ENCODE peak calls at places on chromosomes 5 and 9, in seven cellular contexts. One of them, this sample, is unnamed.
A peak's percentile ranks its signal among the peaks of the same experiment; 100 is the strongest.

GRCh38 chr5:72328172-72328571 is 8.0 kb downstream of the PTCD2 start:
- DNase-seq in fibroblast of mammary gland: peak; percentile 68
- DNase-seq in AG04450: no peak
- DNase-seq in dorsolateral prefrontal cortex: peak; percentile 44
- DNase-seq in heart left ventricle: peak; percentile 86
- DNase-seq in B cell: no peak
- DNase-seq in psoas muscle: peak; percentile 64
- DNase-seq in this sample: peak; percentile 89

GRCh38 chr5:172891716-172892421 is 57.8 kb downstream of the ERGIC1 start:
- DNase-seq in psoas muscle: peak; percentile 72
- DNase-seq in heart left ventricle: peak; percentile 89
- DNase-seq in B cell: no peak
- DNase-seq in dorsolateral prefrontal cortex: no peak
- DNase-seq in AG04450: no peak
- DNase-seq in fibroblast of mammary gland: peak; percentile 65
- DNase-seq in this sample: no peak

GRCh38 chr5:122229551-122229950 is 82.5 kb upstream of the SNCAIP start:
- DNase-seq in B cell: no peak
- DNase-seq in AG04450: no peak
- DNase-seq in fibroblast of mammary gland: no peak
- DNase-seq in psoas muscle: no peak
- DNase-seq in heart left ventricle: no peak
- DNase-seq in dorsolateral prefrontal cortex: no peak
- DNase-seq in this sample: no peak

GRCh38 chr5:180205936-180206335 is 3.1 kb downstream of the RASGEF1C start:
- DNase-seq in heart left ventricle: no peak
- DNase-seq in psoas muscle: no peak
- DNase-seq in dorsolateral prefrontal cortex: no peak
- DNase-seq in fibroblast of mammary gland: no peak
- DNase-seq in AG04450: no peak
- DNase-seq in B cell: no peak
- DNase-seq in this sample: no peak

GRCh38 chr5:132850066-132850465 is 16.2 kb downstream of the GDF9 start:
- DNase-seq in heart left ventricle: no peak
- DNase-seq in B cell: no peak
- DNase-seq in AG04450: no peak
- DNase-seq in fibroblast of mammary gland: peak; percentile 30
- DNase-seq in dorsolateral prefrontal cortex: no peak
- DNase-seq in psoas muscle: no peak
- DNase-seq in this sample: no peak

GRCh38 chr5:81232449-81233079 is 558 bp upstream of the CKMT2 start:
- DNase-seq in B cell: no peak
- DNase-seq in dorsolateral prefrontal cortex: no peak
- DNase-seq in psoas muscle: peak; percentile 84
- DNase-seq in heart left ventricle: peak; percentile 95
- DNase-seq in AG04450: no peak
- DNase-seq in fibroblast of mammary gland: peak; percentile 69
- DNase-seq in this sample: no peak

GRCh38 chr9:23674016-23674585 is 151.9 kb downstream of the ELAVL2 start:
- DNase-seq in AG04450: no peak
- DNase-seq in dorsolateral prefrontal cortex: no peak
- DNase-seq in psoas muscle: no peak
- DNase-seq in fibroblast of mammary gland: no peak
- DNase-seq in B cell: no peak
- DNase-seq in heart left ventricle: no peak
- DNase-seq in this sample: no peak

GRCh38 chr5:76960004-76960625 is 7.3 kb downstream of the CRHBP start:
- DNase-seq in AG04450: no peak
- DNase-seq in fibroblast of mammary gland: no peak
- DNase-seq in heart left ventricle: no peak
- DNase-seq in B cell: no peak
- DNase-seq in dorsolateral prefrontal cortex: no peak
- DNase-seq in psoas muscle: no peak
- DNase-seq in this sample: no peak

GRCh38 chr5:154862766-154863165 is 4.3 kb downstream of the CNOT8 start:
- DNase-seq in AG04450: no peak
- DNase-seq in heart left ventricle: no peak
- DNase-seq in B cell: no peak
- DNase-seq in psoas muscle: no peak
- DNase-seq in dorsolateral prefrontal cortex: no peak
- DNase-seq in fibroblast of mammary gland: no peak
- DNase-seq in this sample: no peak

GRCh38 chr5:170262061-170262764 is 29.4 kb downstream of the C5orf58 start:
- DNase-seq in fibroblast of mammary gland: no peak
- DNase-seq in dorsolateral prefrontal cortex: no peak
- DNase-seq in heart left ventricle: no peak
- DNase-seq in psoas muscle: no peak
- DNase-seq in B cell: no peak
- DNase-seq in AG04450: no peak
- DNase-seq in this sample: no peak

GRCh38 chr9:100601216-100601615 is 23.3 kb downstream of the CAVIN4 start:
- DNase-seq in psoas muscle: no peak
- DNase-seq in B cell: no peak
- DNase-seq in AG04450: no peak
- DNase-seq in fibroblast of mammary gland: peak; percentile 59
- DNase-seq in heart left ventricle: no peak
- DNase-seq in dorsolateral prefrontal cortex: no peak
- DNase-seq in this sample: peak; percentile 71

GRCh38 chr5:43428034-43428712 is 16.0 kb upstream of the CCL28 start:
- DNase-seq in fibroblast of mammary gland: peak; percentile 80
- DNase-seq in heart left ventricle: no peak
- DNase-seq in AG04450: no peak
- DNase-seq in dorsolateral prefrontal cortex: no peak
- DNase-seq in psoas muscle: no peak
- DNase-seq in B cell: no peak
- DNase-seq in this sample: peak; percentile 91

GRCh38 chr5:39014544-39014943 is 59.7 kb downstream of the RICTOR start:
- DNase-seq in fibroblast of mammary gland: peak; percentile 81
- DNase-seq in B cell: no peak
- DNase-seq in psoas muscle: no peak
- DNase-seq in heart left ventricle: no peak
- DNase-seq in dorsolateral prefrontal cortex: no peak
- DNase-seq in AG04450: peak; percentile 82
- DNase-seq in this sample: no peak

GRCh38 chr5:78597858-78598415 is 50.6 kb downstream of the LHFPL2 start:
- DNase-seq in psoas muscle: no peak
- DNase-seq in AG04450: no peak
- DNase-seq in fibroblast of mammary gland: peak; percentile 78
- DNase-seq in dorsolateral prefrontal cortex: no peak
- DNase-seq in heart left ventricle: no peak
- DNase-seq in B cell: no peak
- DNase-seq in this sample: peak; percentile 57

GRCh38 chr5:110790673-110791072 is 51.9 kb downstream of the SLC25A46 start:
- DNase-seq in heart left ventricle: no peak
- DNase-seq in dorsolateral prefrontal cortex: no peak
- DNase-seq in AG04450: peak; percentile 62
- DNase-seq in fibroblast of mammary gland: peak; percentile 72
- DNase-seq in B cell: no peak
- DNase-seq in psoas muscle: no peak
- DNase-seq in this sample: peak; percentile 32

GRCh38 chr9:72557549-72557948 is 36.1 kb downstream of the TMC1 start:
- DNase-seq in AG04450: peak; percentile 83
- DNase-seq in dorsolateral prefrontal cortex: no peak
- DNase-seq in heart left ventricle: no peak
- DNase-seq in fibroblast of mammary gland: peak; percentile 98
- DNase-seq in psoas muscle: peak; percentile 48
- DNase-seq in B cell: no peak
- DNase-seq in this sample: peak; percentile 93

GRCh38 chr5:125612356-125613149 is 810.7 kb upstream of the GRAMD2B start:
- DNase-seq in fibroblast of mammary gland: no peak
- DNase-seq in B cell: no peak
- DNase-seq in dorsolateral prefrontal cortex: peak; percentile 27
- DNase-seq in AG04450: no peak
- DNase-seq in heart left ventricle: no peak
- DNase-seq in psoas muscle: peak; percentile 16
- DNase-seq in this sample: no peak

GRCh38 chr5:154176191-154176590 is 14.3 kb upstream of the GALNT10 start:
- DNase-seq in psoas muscle: no peak
- DNase-seq in heart left ventricle: no peak
- DNase-seq in fibroblast of mammary gland: no peak
- DNase-seq in B cell: no peak
- DNase-seq in dorsolateral prefrontal cortex: no peak
- DNase-seq in AG04450: no peak
- DNase-seq in this sample: peak; percentile 53

GRCh38 chr5:43155394-43156096 is 34.8 kb downstream of the ZNF131 start:
- DNase-seq in B cell: no peak
- DNase-seq in heart left ventricle: no peak
- DNase-seq in AG04450: no peak
- DNase-seq in fibroblast of mammary gland: no peak
- DNase-seq in psoas muscle: no peak
- DNase-seq in dorsolateral prefrontal cortex: no peak
- DNase-seq in this sample: no peak

GRCh38 chr9:107778666-107779065 is 289.1 kb upstream of the KLF4 start:
- DNase-seq in heart left ventricle: no peak
- DNase-seq in dorsolateral prefrontal cortex: no peak
- DNase-seq in B cell: no peak
- DNase-seq in psoas muscle: no peak
- DNase-seq in AG04450: no peak
- DNase-seq in fibroblast of mammary gland: peak; percentile 40
- DNase-seq in this sample: no peak

GRCh38 chr5:168269950-168270349 is 21.5 kb upstream of the WWC1 start:
- DNase-seq in B cell: no peak
- DNase-seq in psoas muscle: no peak
- DNase-seq in heart left ventricle: no peak
- DNase-seq in AG04450: no peak
- DNase-seq in fibroblast of mammary gland: no peak
- DNase-seq in dorsolateral prefrontal cortex: no peak
- DNase-seq in this sample: peak; percentile 17

GRCh38 chr9:112894699-112895098 is 4.0 kb upstream of the SLC46A2 start:
- DNase-seq in heart left ventricle: no peak
- DNase-seq in psoas muscle: no peak
- DNase-seq in AG04450: no peak
- DNase-seq in B cell: no peak
- DNase-seq in dorsolateral prefrontal cortex: no peak
- DNase-seq in fibroblast of mammary gland: peak; percentile 38
- DNase-seq in this sample: no peak

GRCh38 chr5:5326126-5326758 is 96.2 kb upstream of the ICE1 start:
- DNase-seq in dorsolateral prefrontal cortex: no peak
- DNase-seq in heart left ventricle: no peak
- DNase-seq in fibroblast of mammary gland: no peak
- DNase-seq in B cell: no peak
- DNase-seq in AG04450: no peak
- DNase-seq in psoas muscle: no peak
- DNase-seq in this sample: no peak

GRCh38 chr9:124411514-124412227 is 3.6 kb downstream of the PSMB7 start:
- DNase-seq in B cell: no peak
- DNase-seq in AG04450: no peak
- DNase-seq in fibroblast of mammary gland: peak; percentile 91
- DNase-seq in psoas muscle: no peak
- DNase-seq in heart left ventricle: no peak
- DNase-seq in dorsolateral prefrontal cortex: no peak
- DNase-seq in this sample: peak; percentile 51

GRCh38 chr9:114894206-114894605 is 36.2 kb downstream of the TNFSF8 start:
- DNase-seq in psoas muscle: no peak
- DNase-seq in AG04450: no peak
- DNase-seq in heart left ventricle: no peak
- DNase-seq in dorsolateral prefrontal cortex: no peak
- DNase-seq in B cell: no peak
- DNase-seq in fibroblast of mammary gland: peak; percentile 40
- DNase-seq in this sample: peak; percentile 48

GRCh38 chr9:34454571-34455065 is 3.8 kb downstream of the FAM219A start:
- DNase-seq in fibroblast of mammary gland: peak; percentile 95
- DNase-seq in AG04450: no peak
- DNase-seq in dorsolateral prefrontal cortex: no peak
- DNase-seq in heart left ventricle: peak; percentile 59
- DNase-seq in psoas muscle: peak; percentile 56
- DNase-seq in B cell: no peak
- DNase-seq in this sample: peak; percentile 78

GRCh38 chr5:91126448-91126847 is 256.7 kb downstream of the ARRDC3 start:
- DNase-seq in fibroblast of mammary gland: peak; percentile 84
- DNase-seq in psoas muscle: no peak
- DNase-seq in B cell: no peak
- DNase-seq in dorsolateral prefrontal cortex: no peak
- DNase-seq in heart left ventricle: no peak
- DNase-seq in AG04450: peak; percentile 74
- DNase-seq in this sample: peak; percentile 59

DNA sequence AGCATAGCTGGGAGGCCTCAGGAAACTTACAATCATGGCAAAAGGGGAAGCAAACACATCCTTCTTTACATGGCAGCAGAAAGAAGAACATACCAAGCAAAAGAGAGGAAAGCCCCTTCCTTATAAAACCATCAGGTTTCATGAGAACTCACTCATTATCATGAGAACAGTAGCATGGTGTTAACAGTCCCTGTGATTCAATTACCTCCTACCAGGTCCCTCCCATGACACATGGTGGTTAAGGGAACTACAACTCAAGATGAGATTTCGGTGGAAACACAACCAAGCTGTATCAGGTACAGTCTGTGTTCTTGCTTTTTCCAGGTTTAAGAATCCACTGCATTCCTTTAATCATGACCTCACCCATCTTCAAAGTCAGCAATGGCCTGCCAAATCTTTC is 514.2 kb downstream of the KCTD16 start:
- DNase-seq in psoas muscle: no peak
- DNase-seq in AG04450: no peak
- DNase-seq in B cell: no peak
- DNase-seq in dorsolateral prefrontal cortex: no peak
- DNase-seq in fibroblast of mammary gland: no peak
- DNase-seq in heart left ventricle: no peak
- DNase-seq in this sample: no peak
- TF ChIP-seq CTCF in psoas muscle: no peak
- TF ChIP-seq CTCF in AG04450: no peak
- TF ChIP-seq CTCF in B cell: no peak
- TF ChIP-seq CTCF in dorsolateral prefrontal cortex: no peak
- TF ChIP-seq CTCF in fibroblast of mammary gland: no peak
- TF ChIP-seq CTCF in heart left ventricle: no peak
- TF ChIP-seq CTCF in this sample: no peak

DNA sequence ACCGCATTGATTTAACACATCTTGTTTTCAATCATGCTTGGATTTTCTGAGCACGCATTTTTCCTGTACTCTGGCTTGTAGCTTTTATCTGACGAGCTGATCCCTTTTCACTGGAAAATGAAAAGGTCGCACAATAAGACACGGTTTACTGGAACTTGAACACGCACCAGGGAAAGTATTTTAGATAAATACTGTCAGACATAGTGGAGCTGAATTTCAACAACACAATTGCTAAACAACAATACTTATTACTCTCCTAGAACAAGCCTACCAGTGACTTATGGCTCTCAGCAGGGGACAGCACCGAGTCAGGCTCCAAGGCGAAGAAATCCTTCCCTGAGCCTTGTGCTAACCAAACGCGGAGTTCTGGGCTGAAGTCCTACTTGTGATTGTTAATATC is 359.8 kb downstream of the EBF1 start:
- DNase-seq in dorsolateral prefrontal cortex: no peak
- DNase-seq in fibroblast of mammary gland: peak; percentile 51
- DNase-seq in B cell: no peak
- DNase-seq in psoas muscle: no peak
- DNase-seq in heart left ventricle: no peak
- DNase-seq in AG04450: no peak
- DNase-seq in this sample: no peak
- TF ChIP-seq CTCF in dorsolateral prefrontal cortex: no peak
- TF ChIP-seq CTCF in fibroblast of mammary gland: peak; percentile 49
- TF ChIP-seq CTCF in B cell: no peak
- TF ChIP-seq CTCF in psoas muscle: peak; percentile 17
- TF ChIP-seq CTCF in heart left ventricle: peak; percentile 16
- TF ChIP-seq CTCF in AG04450: peak; percentile 24
- TF ChIP-seq CTCF in this sample: no peak

GRCh38 chr5:147966326-147966725 is 60.0 kb upstream of the C5orf46 start:
- DNase-seq in psoas muscle: no peak
- DNase-seq in dorsolateral prefrontal cortex: no peak
- DNase-seq in heart left ventricle: no peak
- DNase-seq in B cell: no peak
- DNase-seq in AG04450: no peak
- DNase-seq in fibroblast of mammary gland: no peak
- DNase-seq in this sample: no peak
- TF ChIP-seq CTCF in psoas muscle: no peak
- TF ChIP-seq CTCF in dorsolateral prefrontal cortex: no peak
- TF ChIP-seq CTCF in heart left ventricle: no peak
- TF ChIP-seq CTCF in B cell: no peak
- TF ChIP-seq CTCF in AG04450: no peak
- TF ChIP-seq CTCF in fibroblast of mammary gland: no peak
- TF ChIP-seq CTCF in this sample: no peak

GRCh38 chr5:116237917-116238502 is 153.2 kb downstream of the COMMD10 start:
- DNase-seq in fibroblast of mammary gland: peak; percentile 27
- DNase-seq in heart left ventricle: no peak
- DNase-seq in dorsolateral prefrontal cortex: no peak
- DNase-seq in AG04450: no peak
- DNase-seq in psoas muscle: no peak
- DNase-seq in B cell: no peak
- DNase-seq in this sample: no peak
- TF ChIP-seq CTCF in fibroblast of mammary gland: peak; percentile 35
- TF ChIP-seq CTCF in heart left ventricle: no peak
- TF ChIP-seq CTCF in dorsolateral prefrontal cortex: no peak
- TF ChIP-seq CTCF in AG04450: peak; percentile 39
- TF ChIP-seq CTCF in psoas muscle: no peak
- TF ChIP-seq CTCF in B cell: no peak
- TF ChIP-seq CTCF in this sample: no peak